ENCODE peak calls at places on chromosomes 13 and 19, in ten cellular contexts. G is HCT116, P is body of pancreas, T is endodermal cell, R is Caco-2, M is AG04450, Q is thoracic aorta, B is psoas muscle, D is tibial artery, N is left ventricle myocardium inferior. W is an unnamed sample. For H3K27me3, the result is how much of the 10 kb centered on the place peaks cover.

GRCh38 chr19:33022472-33023116 is 42.1 kb downstream of the RHPN2 start:
- DNase-seq in T (peak), G (no peak), Q (no peak), M (no peak), D (no peak), R (peak), P (no peak), B (no peak), N (no peak), W (no peak)

GRCh38 chr19:35558400-35559280 is 4.8 kb downstream of the ATP4A start:
- DNase-seq in R (no peak), G (no peak), N (no peak), D (peak), P (no peak), B (no peak), M (no peak), T (no peak), Q (no peak), W (no peak)

GRCh38 chr19:39247701-39248664 is 673 bp downstream of the IFNL4 start:
- DNase-seq in P (no peak), B (no peak), D (no peak), N (no peak), M (no peak), T (peak), Q (no peak), R (no peak), G (no peak), W (no peak)

GRCh38 chr13:50410921-50411712 is 395.9 kb downstream of the KCNRG start:
- DNase-seq in P (no peak), R (peak), G (peak), N (no peak), B (no peak), Q (peak), D (peak), M (peak), T (peak), W (peak)

GRCh38 chr13:94824601-94825000 is 112.3 kb upstream of the SOX21 start:
- DNase-seq in G (no peak), T (no peak), Q (no peak), P (no peak), M (no peak), N (no peak), B (no peak), D (no peak), R (no peak), W (no peak)

GRCh38 chr19:50854636-50855410 is at the start of gene KLK3:
- DNase-seq in T (no peak), G (no peak), P (no peak), R (peak), N (no peak), Q (no peak), M (no peak), D (no peak), B (no peak), W (no peak)

GRCh38 chr19:50890422-50891252 is 17.4 kb downstream of the KLK2 start:
- DNase-seq in G (no peak), D (no peak), Q (no peak), B (no peak), R (no peak), T (no peak), P (no peak), M (no peak), N (no peak), W (no peak)

GRCh38 chr19:2252481-2253105 is 3.5 kb downstream of the AMH start:
- DNase-seq in M (no peak), D (no peak), N (no peak), T (no peak), G (no peak), P (no peak), B (no peak), Q (no peak), R (no peak), W (no peak)

GRCh38 chr19:14363203-14364097 is 17.8 kb upstream of the ADGRE5 start:
- DNase-seq in Q (peak), B (peak), P (peak), N (peak), T (peak), M (no peak), G (peak), D (peak), R (peak), W (no peak)

GRCh38 chr19:2246801-2247361 is 2.2 kb upstream of the AMH start:
- DNase-seq in G (no peak), N (peak), P (peak), R (no peak), Q (no peak), M (no peak), B (peak), T (no peak), D (no peak), W (no peak)

GRCh38 chr19:14081797-14082674 is 3.5 kb downstream of the C19orf67 start:
- DNase-seq in G (no peak), P (peak), M (no peak), N (peak), T (no peak), Q (no peak), D (peak), B (peak), R (no peak), W (no peak)

GRCh38 chr19:48461651-48461981 is 6.2 kb downstream of the KCNJ14 start:
- DNase-seq in N (no peak), Q (no peak), B (peak), M (no peak), G (no peak), P (no peak), R (no peak), D (no peak), T (no peak), W (no peak)

GRCh38 chr13:64709079-64709478 is 2521.1 kb downstream of the PCDH9 start:
- DNase-seq in G (no peak), D (no peak), R (peak), Q (no peak), M (no peak), P (no peak), B (no peak), T (no peak), N (no peak), W (no peak)

GRCh38 chr19:18520848-18521691 is 800 bp downstream of the ELL start:
- DNase-seq in Q (no peak), M (no peak), T (peak), B (peak), N (peak), G (no peak), D (peak), P (peak), R (no peak), W (no peak)

GRCh38 chr19:10552596-10553053 is 8.9 kb downstream of the ATG4D start:
- DNase-seq in M (no peak), D (no peak), G (no peak), P (no peak), T (peak), Q (no peak), N (no peak), R (peak), B (no peak), W (no peak)

GRCh38 chr13:33846306-33847062 is 28.5 kb downstream of the RFC3 start:
- DNase-seq in D (no peak), M (no peak), B (no peak), P (no peak), G (no peak), Q (no peak), R (peak), T (no peak), N (no peak), W (no peak)

GRCh38 chr19:2540646-2541454 is 64.9 kb downstream of the GADD45B start:
- DNase-seq in T (peak), P (peak), R (peak), D (peak), M (peak), Q (peak), B (peak), G (peak), N (peak), W (peak)

GRCh38 chr19:610801-611505 is 21.3 kb downstream of the HCN2 start:
- DNase-seq in N (peak), R (no peak), T (no peak), D (no peak), Q (no peak), M (peak), P (no peak), B (peak), G (no peak), W (no peak)

GRCh38 chr13:73898276-73898675 is 235.9 kb downstream of the KLF12 start:
- DNase-seq in P (no peak), G (no peak), M (no peak), R (no peak), B (no peak), N (no peak), T (no peak), Q (no peak), D (no peak), W (no peak)

GRCh38 chr13:23554000-23554399 is 16.2 kb upstream of the TNFRSF19 start:
- DNase-seq in N (no peak), R (no peak), D (no peak), Q (no peak), B (no peak), G (peak), T (no peak), M (no peak), P (no peak), W (no peak)

GRCh38 chr13:71408416-71408815 is 458.6 kb downstream of the DACH1 start:
- DNase-seq in N (no peak), D (no peak), Q (no peak), P (no peak), R (no peak), B (no peak), M (no peak), T (no peak), G (no peak), W (no peak)

GRCh38 chr13:73934215-73934623 is 200.0 kb downstream of the KLF12 start:
- DNase-seq in D (no peak), P (no peak), Q (no peak), G (no peak), R (no peak), N (no peak), T (no peak), M (no peak), B (no peak), W (no peak)

GRCh38 chr13:34179481-34179880 is 361.5 kb downstream of the RFC3 start:
- DNase-seq in B (no peak), N (no peak), M (no peak), G (no peak), D (no peak), T (peak), R (no peak), Q (no peak), P (no peak), W (no peak)

GRCh38 chr13:91588541-91588940 is 190.1 kb downstream of the GPC5 start:
- DNase-seq in P (no peak), D (no peak), N (no peak), M (no peak), B (no peak), T (no peak), R (no peak), Q (no peak), G (no peak), W (no peak)

DNA sequence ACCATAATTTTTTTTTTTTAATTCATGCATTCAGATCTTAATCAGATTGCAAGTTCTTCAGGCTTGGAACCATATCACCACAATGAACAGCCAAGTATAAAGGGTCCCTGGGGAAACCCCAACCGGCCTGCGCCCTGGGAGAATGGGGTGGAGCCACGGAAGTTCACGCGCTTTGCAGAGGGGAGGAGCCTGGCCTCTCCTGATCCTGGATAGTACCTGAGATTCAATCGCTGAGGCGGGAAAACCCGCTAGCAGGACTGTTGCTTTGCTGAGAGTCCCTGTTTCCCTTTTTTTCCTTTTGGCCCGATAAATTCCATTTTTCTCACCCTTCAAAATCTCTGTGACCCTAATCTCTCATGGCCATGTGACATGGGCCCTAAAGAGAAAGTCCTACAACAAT is 385.1 kb downstream of the IRS2 start:
- DNase-seq in D (no peak), G (no peak), N (no peak), M (no peak), B (no peak), R (no peak), P (no peak), T (peak), Q (no peak), W (no peak)
- H3K27me3 ChIP-seq in D (under half), G (under half), N (under half), M (under half), B (under half), R (under half), P (under half), T (under half), Q (under half), W (under half)

GRCh38 chr13:61247149-61247936 is 168.3 kb downstream of the PCDH20 start:
- DNase-seq in N (no peak), T (peak), G (no peak), R (peak), Q (no peak), D (no peak), B (no peak), P (no peak), M (no peak), W (no peak)

GRCh38 chr13:61253105-61253877 is 162.4 kb downstream of the PCDH20 start:
- DNase-seq in G (no peak), B (no peak), N (no peak), M (no peak), D (no peak), P (no peak), R (no peak), Q (no peak), T (no peak), W (no peak)

GRCh38 chr13:61255035-61255796 is 160.4 kb downstream of the PCDH20 start:
- DNase-seq in B (no peak), G (peak), M (no peak), N (no peak), P (no peak), R (no peak), D (no peak), T (peak), Q (no peak), W (no peak)

GRCh38 chr13:61246351-61246750 is 169.3 kb downstream of the PCDH20 start:
- DNase-seq in P (no peak), M (no peak), R (no peak), B (no peak), N (no peak), Q (no peak), G (no peak), D (no peak), T (no peak), W (no peak)

GRCh38 chr13:61252213-61252612 is 163.4 kb downstream of the PCDH20 start:
- DNase-seq in D (no peak), G (no peak), M (no peak), T (no peak), Q (no peak), N (no peak), R (no peak), B (no peak), P (no peak), W (no peak)
- H3K4me3 ChIP-seq in D (no peak), G (no peak), M (no peak), T (no peak), Q (no peak), N (no peak), R (no peak), B (no peak), P (no peak), W (no peak)

GRCh38 chr19:23440791-23441190 is 45.5 kb upstream of the ZNF91 start:
- DNase-seq in B (no peak), Q (no peak), M (no peak), G (no peak), N (no peak), P (no peak), R (no peak), T (peak), D (no peak), W (no peak)

GRCh38 chr19:23437901-23438300 is 42.6 kb upstream of the ZNF91 start:
- DNase-seq in G (no peak), B (no peak), N (no peak), M (no peak), R (no peak), Q (no peak), P (no peak), D (no peak), T (no peak), W (no peak)

GRCh38 chr19:23436944-23437343 is 41.7 kb upstream of the ZNF91 start:
- DNase-seq in G (no peak), M (no peak), D (no peak), R (no peak), B (no peak), P (no peak), Q (no peak), N (no peak), T (peak), W (no peak)

GRCh38 chr19:23440207-23440606 is 44.9 kb upstream of the ZNF91 start:
- DNase-seq in R (no peak), M (no peak), P (no peak), T (peak), N (no peak), D (no peak), G (no peak), Q (no peak), B (no peak), W (no peak)

DNA sequence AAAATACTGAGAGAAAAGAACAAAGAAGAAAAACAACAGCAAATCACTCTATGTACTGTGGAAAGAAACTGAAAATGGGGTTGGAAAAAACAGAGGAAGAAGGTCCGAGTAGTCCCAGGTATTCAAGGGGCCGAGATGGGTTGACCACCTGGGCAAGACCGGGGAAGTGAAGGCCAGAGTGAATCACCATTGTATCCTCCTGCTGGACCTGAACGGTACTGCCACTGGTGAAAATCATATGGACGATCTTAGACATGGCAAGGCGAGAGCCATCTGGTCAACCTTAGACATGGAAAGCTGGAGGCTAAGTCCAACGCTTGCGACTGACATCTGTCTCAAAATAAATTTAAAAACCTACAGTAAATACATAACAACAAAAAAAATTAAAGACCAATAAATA is 44.4 kb upstream of the ZNF91 start:
- DNase-seq in G (no peak), Q (no peak), N (no peak), M (no peak), R (no peak), P (no peak), D (no peak), T (peak), B (no peak), W (no peak)
- TF ChIP-seq CTCF in G (peak), Q (no peak), N (peak), M (peak), R (no peak), P (no peak), D (no peak), T (peak), B (peak), W (no peak)

GRCh38 chr13:46613409-46614049 is 60.6 kb downstream of the LRCH1 start:
- DNase-seq in B (no peak), Q (no peak), G (no peak), P (no peak), N (no peak), R (no peak), T (no peak), D (no peak), M (no peak), W (no peak)

GRCh38 chr13:46617382-46617781 is 64.4 kb downstream of the LRCH1 start:
- DNase-seq in D (no peak), G (no peak), P (no peak), R (no peak), N (no peak), M (no peak), B (no peak), Q (no peak), T (no peak), W (no peak)

GRCh38 chr13:46612258-46612657 is 59.3 kb downstream of the LRCH1 start:
- DNase-seq in N (no peak), R (no peak), B (no peak), D (no peak), P (no peak), M (no peak), Q (no peak), T (no peak), G (no peak), W (no peak)

GRCh38 chr13:46615888-46616531 is 63.0 kb downstream of the LRCH1 start:
- DNase-seq in T (no peak), B (no peak), P (no peak), R (no peak), D (no peak), M (no peak), Q (no peak), N (no peak), G (no peak), W (no peak)

GRCh38 chr13:46614582-46614981 is 61.6 kb downstream of the LRCH1 start:
- DNase-seq in G (no peak), B (no peak), Q (no peak), D (no peak), R (no peak), M (peak), T (no peak), P (no peak), N (no peak), W (no peak)
- H3K27me3 ChIP-seq in G (under half), B (under half), Q (under half), D (under half), R (under half), M (under half), T (under half), P (under half), N (under half), W (under half)

GRCh38 chr19:53983457-53984289 is 7.8 kb upstream of the CACNG6 start:
- DNase-seq in B (no peak), D (no peak), R (no peak), G (no peak), M (no peak), T (no peak), N (no peak), Q (no peak), P (no peak), W (no peak)
- H3K4me3 ChIP-seq in B (no peak), D (no peak), R (no peak), G (no peak), M (no peak), T (no peak), N (no peak), Q (no peak), P (no peak), W (no peak)

DNA sequence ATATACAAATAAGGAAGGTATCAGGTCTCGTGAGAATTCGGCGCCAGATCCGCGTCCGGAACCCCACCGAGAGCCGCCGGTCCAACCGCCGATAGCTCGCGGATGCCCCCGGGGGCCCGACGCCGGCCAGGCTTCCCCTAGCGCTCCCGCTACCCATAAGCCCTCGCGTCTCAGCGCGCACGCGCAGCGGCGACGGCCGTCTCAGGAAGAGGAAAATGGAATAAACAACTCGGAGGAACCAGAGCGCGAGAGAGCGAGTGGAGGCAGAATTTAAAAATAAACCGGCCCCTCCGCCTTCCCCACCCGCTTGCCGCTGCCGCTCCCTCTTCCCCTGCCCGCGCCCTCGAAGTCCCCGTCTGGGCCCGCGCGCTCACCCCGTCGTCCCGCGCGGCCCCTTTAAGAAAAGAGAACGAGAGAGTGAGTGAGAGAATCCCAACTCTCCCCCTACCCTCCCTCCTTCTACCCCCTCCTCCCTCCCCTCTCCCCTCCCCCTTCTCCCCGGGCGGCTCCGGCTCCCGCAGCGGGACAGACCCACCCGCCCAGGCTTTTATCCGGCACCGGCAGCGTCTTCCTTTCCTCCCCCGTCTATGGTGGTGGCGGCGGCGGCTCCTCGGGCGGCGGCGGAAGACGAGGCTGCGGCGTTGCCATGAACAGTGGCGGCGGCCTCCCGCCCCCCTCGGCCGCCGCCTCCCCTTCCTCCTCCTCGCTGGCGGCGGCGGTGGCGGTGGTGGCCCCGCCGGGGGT is at the start of gene PAN3:
- DNase-seq in D (peak), B (peak), Q (peak), P (peak), G (peak), T (peak), R (peak), N (peak), M (peak), W (peak)
- TF ChIP-seq CTCF in D (no peak), B (peak), Q (no peak), P (no peak), G (no peak), T (peak), R (peak), N (peak), M (peak), W (no peak)

W was measured in kidney epithelial cell.